ENCODE peak calls at places on chromosome 14, in four cellular contexts. One of them, this sample, is unnamed.

GRCh38 chr14:70254476-70254961 is 65.8 kb upstream of the SLC8A3 start:
- DNase-seq in left cardiac atrium: peak
- DNase-seq in cerebellar nuclear complex: no peak
- DNase-seq in fibroblast of pulmonary artery: peak
- DNase-seq in this sample: peak

GRCh38 chr14:35986219-35986573 is 160.1 kb downstream of the BRMS1L start:
- DNase-seq in left cardiac atrium: no peak
- DNase-seq in cerebellar nuclear complex: no peak
- DNase-seq in fibroblast of pulmonary artery: no peak
- DNase-seq in this sample: no peak

GRCh38 chr14:101843665-101844064 is 82.2 kb downstream of the PPP2R5C start:
- DNase-seq in fibroblast of pulmonary artery: no peak
- DNase-seq in left cardiac atrium: no peak
- DNase-seq in cerebellar nuclear complex: no peak
- DNase-seq in this sample: no peak

GRCh38 chr14:91223028-91223783 is 21.3 kb downstream of the GPR68 start:
- DNase-seq in fibroblast of pulmonary artery: no peak
- DNase-seq in left cardiac atrium: no peak
- DNase-seq in cerebellar nuclear complex: no peak
- DNase-seq in this sample: peak

GRCh38 chr14:30580616-30581282 is 21.8 kb downstream of the G2E3 start:
- DNase-seq in left cardiac atrium: no peak
- DNase-seq in cerebellar nuclear complex: no peak
- DNase-seq in fibroblast of pulmonary artery: no peak
- DNase-seq in this sample: no peak

GRCh38 chr14:23627961-23628360 is 8.2 kb upstream of the DHRS2 start:
- DNase-seq in fibroblast of pulmonary artery: no peak
- DNase-seq in left cardiac atrium: no peak
- DNase-seq in cerebellar nuclear complex: no peak
- DNase-seq in this sample: no peak

GRCh38 chr14:54317396-54317795 is 79.4 kb upstream of the CDKN3 start:
- DNase-seq in cerebellar nuclear complex: no peak
- DNase-seq in left cardiac atrium: no peak
- DNase-seq in fibroblast of pulmonary artery: no peak
- DNase-seq in this sample: no peak

GRCh38 chr14:78181270-78181669 is 11.1 kb downstream of the NRXN3 start:
- DNase-seq in left cardiac atrium: no peak
- DNase-seq in cerebellar nuclear complex: no peak
- DNase-seq in fibroblast of pulmonary artery: no peak
- DNase-seq in this sample: no peak

GRCh38 chr14:70987042-70987441 is 79.8 kb downstream of the PCNX1 start:
- DNase-seq in fibroblast of pulmonary artery: peak
- DNase-seq in left cardiac atrium: no peak
- DNase-seq in cerebellar nuclear complex: no peak
- DNase-seq in this sample: peak

GRCh38 chr14:67491741-67492504 is 3.4 kb upstream of the TMEM229B start:
- DNase-seq in cerebellar nuclear complex: peak
- DNase-seq in fibroblast of pulmonary artery: no peak
- DNase-seq in left cardiac atrium: no peak
- DNase-seq in this sample: no peak

GRCh38 chr14:22231022-22231421 is 358.0 kb downstream of the DAD1 start:
- DNase-seq in left cardiac atrium: no peak
- DNase-seq in cerebellar nuclear complex: no peak
- DNase-seq in fibroblast of pulmonary artery: no peak
- DNase-seq in this sample: no peak

GRCh38 chr14:35944847-35945246 is 118.7 kb downstream of the BRMS1L start:
- DNase-seq in cerebellar nuclear complex: no peak
- DNase-seq in fibroblast of pulmonary artery: no peak
- DNase-seq in left cardiac atrium: no peak
- DNase-seq in this sample: peak

This sample was measured in bronchial epithelial cell.